ENCODE peak calls at places on chromosomes 4 and X, in six cellular contexts. N, V, I, Z, C and J are unnamed samples.
A peak's percentile ranks its signal among the peaks of the same experiment; 100 is the strongest.

GRCh38 chrX:153627675-153628111 is 19.3 kb upstream of the DUSP9 start:
- DNase-seq in N (no peak), V (no peak), I (no peak), Z (peak; percentile 1), C (no peak), J (no peak)

GRCh38 chrX:14802943-14803710 is 69.7 kb downstream of the FANCB start:
- DNase-seq in N (no peak), V (no peak), I (no peak), Z (no peak), C (no peak), J (no peak)

GRCh38 chr4:159090255-159090654 is 12.6 kb upstream of the RAPGEF2 start:
- DNase-seq in N (no peak), V (no peak), I (no peak), Z (no peak), C (no peak), J (no peak)

GRCh38 chrX:49876750-49877149 is 2.5 kb upstream of the USP27X start:
- DNase-seq in N (peak; percentile 8), V (no peak), I (no peak), Z (no peak), C (no peak), J (no peak)

GRCh38 chrX:54171527-54171926 is 11.5 kb downstream of the FAM120C start:
- DNase-seq in N (no peak), V (no peak), I (no peak), Z (no peak), C (no peak), J (no peak)

GRCh38 chrX:40151211-40152172 is 53.7 kb upstream of the BCOR start:
- DNase-seq in N (no peak), V (no peak), I (no peak), Z (no peak), C (peak; percentile 71), J (no peak)

GRCh38 chr4:90528551-90528950 is 401.4 kb downstream of the CCSER1 start:
- DNase-seq in N (no peak), V (no peak), I (no peak), Z (no peak), C (no peak), J (no peak)

GRCh38 chr4:111454961-111455360 is 690.3 kb upstream of the FAM241A start:
- DNase-seq in N (no peak), V (no peak), I (no peak), Z (no peak), C (no peak), J (no peak)

GRCh38 chr4:54539500-54540029 is 118.2 kb upstream of the KIT start:
- DNase-seq in N (peak; percentile 37), V (peak; percentile 89), I (peak; percentile 61), Z (no peak), C (peak; percentile 74), J (no peak)

GRCh38 chr4:5953003-5953951 is 60.4 kb upstream of the CRMP1 start:
- DNase-seq in N (no peak), V (no peak), I (no peak), Z (no peak), C (no peak), J (no peak)

GRCh38 chr4:147842573-147842972 is 110.7 kb downstream of the ARHGAP10 start:
- DNase-seq in N (peak; percentile 87), V (no peak), I (no peak), Z (no peak), C (no peak), J (no peak)

GRCh38 chr4:147846318-147847135 is 114.6 kb downstream of the ARHGAP10 start:
- DNase-seq in N (no peak), V (no peak), I (no peak), Z (no peak), C (no peak), J (no peak)

GRCh38 chr4:147839651-147840050 is 107.8 kb downstream of the ARHGAP10 start:
- DNase-seq in N (no peak), V (no peak), I (no peak), Z (no peak), C (no peak), J (no peak)

GRCh38 chr4:147840846-147841732 is 109.2 kb downstream of the ARHGAP10 start:
- DNase-seq in N (no peak), V (no peak), I (no peak), Z (no peak), C (no peak), J (no peak)

GRCh38 chr4:147843162-147843561 is 111.3 kb downstream of the ARHGAP10 start:
- DNase-seq in N (no peak), V (no peak), I (no peak), Z (no peak), C (no peak), J (no peak)
- TF ChIP-seq CTCF in N (peak; percentile 3), V (no peak), I (no peak), Z (no peak), C (no peak), J (no peak)

DNA sequence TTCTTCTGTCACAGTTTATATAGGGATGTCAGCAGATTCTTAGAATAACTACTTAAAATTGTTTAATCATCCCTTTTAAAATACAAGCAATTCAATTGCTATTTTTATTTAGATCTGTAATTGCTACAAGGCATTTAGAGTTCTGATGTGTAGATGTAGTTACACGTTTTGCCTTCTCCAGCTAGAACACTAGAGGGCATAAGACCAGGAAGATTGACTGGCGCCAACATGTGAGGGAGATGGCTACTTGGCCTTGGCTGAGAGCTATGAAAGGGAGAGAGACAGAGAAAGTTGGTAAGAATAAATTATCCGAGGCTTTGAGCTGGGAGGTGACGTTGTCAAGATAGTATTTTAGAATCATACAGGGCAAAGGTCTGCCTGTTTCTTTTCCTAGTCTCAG is 563.7 kb upstream of the PRKX start:
- DNase-seq in N (no peak), V (no peak), I (no peak), Z (no peak), C (no peak), J (no peak)
- TF ChIP-seq CTCF in N (no peak), V (no peak), I (no peak), Z (no peak), C (no peak), J (no peak)

GRCh38 chr4:78667764-78668163 is 108.4 kb upstream of the BMP2K start:
- DNase-seq in N (no peak), V (no peak), I (no peak), Z (no peak), C (no peak), J (no peak)

GRCh38 chr4:78671812-78672440 is 104.2 kb upstream of the BMP2K start:
- DNase-seq in N (no peak), V (no peak), I (no peak), Z (no peak), C (no peak), J (no peak)

GRCh38 chr4:78666830-78667258 is 109.3 kb upstream of the BMP2K start:
- DNase-seq in N (no peak), V (no peak), I (no peak), Z (no peak), C (no peak), J (no peak)

GRCh38 chr4:78667337-78667736 is 108.8 kb upstream of the BMP2K start:
- DNase-seq in N (no peak), V (no peak), I (no peak), Z (no peak), C (no peak), J (no peak)

DNA sequence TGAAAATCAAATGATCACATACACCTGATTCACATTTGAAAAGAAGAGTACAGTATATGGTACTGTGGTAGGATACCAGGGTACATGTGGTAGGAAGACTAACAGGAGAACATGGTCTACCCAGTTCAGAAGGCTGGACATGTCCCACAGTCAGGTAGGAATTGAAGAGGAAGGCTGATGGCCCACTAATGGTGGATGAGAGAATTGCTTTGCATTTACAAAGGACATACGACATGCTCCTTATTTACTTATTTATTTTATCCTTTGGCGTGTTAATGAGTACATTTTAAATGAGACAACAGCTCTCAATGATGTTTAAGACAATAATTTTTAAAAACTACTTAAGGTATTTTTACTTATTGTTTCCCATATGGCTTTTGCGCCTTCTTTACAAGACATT is 106.7 kb upstream of the BMP2K start:
- DNase-seq in N (no peak), V (no peak), I (no peak), Z (no peak), C (no peak), J (no peak)
- TF ChIP-seq CTCF in N (peak; percentile 30), V (no peak), I (no peak), Z (no peak), C (no peak), J (no peak)

GRCh38 chrX:78199851-78200250 is 60.4 kb upstream of the TAF9B start:
- DNase-seq in N (peak; percentile 0), V (no peak), I (no peak), Z (no peak), C (no peak), J (no peak)
- TF ChIP-seq CTCF in N (peak; percentile 32), V (no peak), I (no peak), Z (no peak), C (no peak), J (no peak)

DNA sequence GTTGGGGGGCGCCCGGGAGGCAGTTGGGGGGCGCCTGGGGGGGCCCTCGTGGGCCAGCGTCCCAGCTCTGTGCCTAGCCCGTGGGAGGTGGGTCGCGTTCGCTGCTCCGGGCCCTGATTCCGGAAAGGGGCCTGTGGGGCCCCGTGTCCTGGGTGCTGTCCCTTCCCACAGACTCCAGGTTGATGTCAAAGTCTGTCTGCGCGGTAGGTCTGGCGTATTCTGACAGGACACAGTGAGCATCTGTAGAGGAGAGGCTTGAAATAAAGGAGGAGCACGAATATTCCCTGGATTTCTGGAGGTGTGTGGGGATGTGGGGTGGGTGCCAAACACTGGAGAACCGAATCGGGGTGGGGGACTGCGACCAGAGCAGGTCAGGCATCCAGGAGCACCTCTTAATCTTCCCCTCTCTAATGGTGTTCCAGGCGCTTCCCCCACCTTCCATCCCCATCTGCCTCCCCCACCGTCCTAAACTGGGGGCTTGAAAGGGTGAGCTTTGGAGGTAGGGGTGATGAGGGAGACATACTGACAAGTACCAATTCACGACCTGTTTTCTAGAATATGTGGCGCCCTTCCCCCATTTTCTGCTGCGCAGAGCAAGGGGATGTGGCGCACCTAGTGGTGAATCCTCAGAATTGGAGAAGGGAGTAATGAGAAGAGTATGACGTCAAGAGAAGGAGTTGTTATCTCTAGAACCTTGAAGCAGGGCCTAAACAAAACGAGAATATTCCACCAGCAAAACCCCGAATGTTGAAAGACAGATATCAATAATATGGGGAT is 873 bp downstream of the GPRASP1 start:
- DNase-seq in N (peak; percentile 28), V (no peak), I (no peak), Z (no peak), C (no peak), J (no peak)
- TF ChIP-seq CTCF in N (peak; percentile 60), V (no peak), I (peak; percentile 46), Z (peak; percentile 47), C (no peak), J (no peak)

GRCh38 chrX:151901821-151902220 is 10.9 kb upstream of the MAGEA4 start:
- DNase-seq in N (no peak), V (no peak), I (no peak), Z (no peak), C (no peak), J (no peak)
- TF ChIP-seq CTCF in N (no peak), V (no peak), I (no peak), Z (no peak), C (no peak), J (no peak)

DNA sequence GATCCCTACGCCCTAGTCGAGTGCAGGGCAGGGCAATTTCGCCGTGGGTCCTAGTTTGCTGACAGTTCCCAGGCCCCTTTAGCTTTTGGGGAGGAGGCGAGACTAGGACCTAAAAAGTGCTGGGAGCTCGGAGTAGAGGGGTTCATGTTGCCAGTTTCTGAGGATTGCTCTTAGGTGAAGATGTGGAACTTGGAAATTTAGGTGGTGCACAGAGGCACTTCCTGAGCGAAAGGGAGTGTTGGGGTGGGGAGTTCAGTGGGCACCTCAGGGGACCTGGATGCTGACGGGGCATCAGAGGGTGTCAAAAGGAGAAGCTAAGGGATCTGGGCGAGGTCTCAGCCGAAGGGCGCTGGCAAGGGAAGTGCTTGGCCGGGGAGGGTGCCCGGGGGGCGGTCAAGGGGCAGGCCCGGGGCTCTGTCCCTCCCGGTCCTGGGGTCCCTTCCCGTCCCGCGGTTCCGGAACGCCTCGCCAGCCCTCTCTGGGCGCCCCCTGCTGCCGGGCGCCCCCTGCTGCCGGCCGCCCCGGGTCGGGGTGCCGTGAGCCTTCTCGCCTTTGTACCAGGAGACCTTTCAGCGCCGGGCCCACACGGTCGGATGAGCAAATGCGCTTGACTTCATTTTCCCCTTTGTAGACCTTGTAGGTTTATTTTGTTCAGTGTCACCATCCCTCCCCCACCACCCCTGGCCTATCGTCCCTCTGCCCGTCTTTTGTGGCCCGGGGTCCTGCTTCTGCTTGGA is 3.0 kb upstream of the PHOX2B start:
- DNase-seq in N (no peak), V (no peak), I (no peak), Z (no peak), C (no peak), J (no peak)
- TF ChIP-seq CTCF in N (peak; percentile 17), V (no peak), I (no peak), Z (no peak), C (no peak), J (no peak)